ENCODE peak calls at places on chromosomes 2 and 18, in six cellular contexts. W, H, U, R, C and Q are unnamed samples.

GRCh38 chr2:223169830-223170605 is 118.0 kb downstream of the KCNE4 start:
- DNase-seq in R (no peak), H (peak; percentile 92), W (no peak), C (no peak), U (no peak), Q (no peak)

GRCh38 chr2:234278556-234279286 is 218.2 kb downstream of the ARL4C start:
- DNase-seq in C (no peak), R (no peak), W (no peak), H (peak; percentile 38), U (no peak), Q (no peak)

GRCh38 chr2:86023366-86023712 is 82.3 kb downstream of the POLR1A start:
- DNase-seq in U (no peak), R (no peak), H (no peak), C (no peak), W (no peak), Q (no peak)

GRCh38 chr18:41939326-41939725 is 15.7 kb upstream of the PIK3C3 start:
- DNase-seq in U (no peak), C (no peak), H (no peak), R (no peak), W (no peak), Q (no peak)

GRCh38 chr18:23204589-23205235 is 69.4 kb downstream of the CABLES1 start:
- DNase-seq in R (no peak), H (no peak), U (no peak), W (no peak), C (no peak), Q (no peak)

GRCh38 chr2:218219934-218220333 is 2.9 kb downstream of the ARPC2 start:
- DNase-seq in U (no peak), W (no peak), H (no peak), R (no peak), C (no peak), Q (no peak)

GRCh38 chr2:88451647-88452150 is 794 bp downstream of the FOXI3 start:
- DNase-seq in C (no peak), H (no peak), R (no peak), W (no peak), U (peak; percentile 75), Q (no peak)

GRCh38 chr18:10928971-10929373 is 220.4 kb downstream of the PIEZO2 start:
- DNase-seq in R (no peak), H (peak; percentile 91), U (no peak), C (no peak), W (no peak), Q (no peak)

GRCh38 chr18:79353238-79353637 is 42.5 kb upstream of the NFATC1 start:
- DNase-seq in R (no peak), H (no peak), C (no peak), U (no peak), W (no peak), Q (peak; percentile 45)

GRCh38 chr2:235514627-235515363 is 21.0 kb downstream of the AGAP1 start:
- DNase-seq in W (no peak), C (peak; percentile 22), H (no peak), R (no peak), U (no peak), Q (no peak)

GRCh38 chr2:170467568-170468422 is 247.3 kb upstream of the SP5 start:
- DNase-seq in H (no peak), R (no peak), W (no peak), C (no peak), U (no peak), Q (no peak)

GRCh38 chr2:40284797-40285196 is 167.1 kb downstream of the SLC8A1 start:
- DNase-seq in C (no peak), H (no peak), W (no peak), U (no peak), R (no peak), Q (no peak)

GRCh38 chr2:193584522-193584938 is 1389.8 kb upstream of the TMEFF2 start:
- DNase-seq in C (no peak), U (no peak), R (no peak), H (peak; percentile 51), W (no peak), Q (no peak)

GRCh38 chr2:238412067-238412767 is 14.5 kb upstream of the ASB1 start:
- DNase-seq in C (no peak), H (no peak), R (no peak), U (no peak), W (no peak), Q (no peak)

GRCh38 chr2:109159096-109159495 is 30.1 kb downstream of the SH3RF3 start:
- DNase-seq in U (no peak), R (no peak), W (no peak), H (no peak), C (no peak), Q (no peak)

GRCh38 chr2:97718051-97718882 is 4.9 kb downstream of the ZAP70 start:
- DNase-seq in C (no peak), W (no peak), H (peak; percentile 60), R (no peak), U (peak; percentile 77), Q (no peak)

GRCh38 chr2:46281939-46282338 is 15.3 kb upstream of the EPAS1 start:
- DNase-seq in H (no peak), W (no peak), R (no peak), C (no peak), U (no peak), Q (no peak)

GRCh38 chr2:136214284-136214683 is 96.3 kb upstream of the CXCR4 start:
- DNase-seq in R (no peak), U (no peak), H (peak; percentile 48), W (no peak), C (no peak), Q (no peak)

GRCh38 chr2:128710770-128711169 is 392.1 kb upstream of the HS6ST1 start:
- DNase-seq in R (peak; percentile 12), H (no peak), W (no peak), C (no peak), U (no peak), Q (no peak)

DNA sequence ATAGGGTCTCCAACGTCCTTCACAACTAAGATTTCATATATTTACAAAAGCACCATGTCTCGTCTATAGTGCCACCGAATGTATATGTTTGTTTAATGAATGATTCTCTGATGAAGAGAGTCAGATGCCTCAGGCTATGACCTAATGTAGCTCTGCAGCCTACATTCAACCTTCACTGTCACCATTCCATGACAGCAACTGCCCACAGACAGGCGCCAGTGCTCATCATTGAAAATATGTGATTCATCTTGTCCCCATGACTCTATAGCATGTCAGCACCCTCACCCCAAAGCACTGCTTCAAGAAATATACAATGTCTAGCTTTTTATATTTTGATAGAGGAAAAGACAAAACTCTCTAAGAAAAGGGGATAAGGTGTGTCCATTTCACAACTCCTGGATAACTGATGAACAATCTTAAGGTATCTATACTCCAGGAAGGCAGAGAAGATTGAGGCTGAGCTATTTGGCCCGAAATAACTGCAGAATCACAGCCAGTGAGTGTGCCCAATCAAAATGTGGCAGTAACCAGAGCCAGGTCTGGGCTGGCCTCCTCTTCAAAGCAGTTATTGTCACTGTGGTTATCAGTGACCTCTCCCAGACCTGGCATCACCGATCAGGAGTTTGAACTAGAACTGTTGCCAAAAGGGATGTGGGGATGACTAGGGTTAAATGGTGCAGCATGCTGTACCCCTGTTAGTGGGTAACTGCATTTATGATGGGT is 246.6 kb downstream of the SETBP1 start:
- DNase-seq in C (no peak), R (no peak), W (no peak), H (no peak), U (no peak), Q (no peak)
- TF ChIP-seq CTCF in C (no peak), R (no peak), W (no peak), H (no peak), U (no peak), Q (no peak)

GRCh38 chr2:214591359-214591758 is 180.5 kb downstream of the VWC2L start:
- DNase-seq in H (no peak), U (no peak), W (no peak), C (no peak), R (no peak), Q (no peak)
- TF ChIP-seq CTCF in H (no peak), U (no peak), W (no peak), C (peak; percentile 18), R (no peak), Q (no peak)

GRCh38 chr2:190180313-190181065 is 118.0 kb upstream of the MSTN start:
- DNase-seq in H (peak; percentile 87), U (peak; percentile 83), W (peak; percentile 68), C (peak; percentile 15), R (no peak), Q (peak; percentile 73)
- TF ChIP-seq CTCF in H (peak; percentile 68), U (peak; percentile 27), W (peak; percentile 50), C (peak; percentile 43), R (no peak), Q (peak; percentile 39)

GRCh38 chr2:74199275-74199701 is 873 bp downstream of the MTHFD2 start:
- DNase-seq in U (no peak), W (no peak), C (no peak), R (no peak), H (no peak), Q (peak; percentile 18)
- TF ChIP-seq CTCF in U (no peak), W (no peak), C (peak; percentile 46), R (no peak), H (no peak), Q (no peak)

GRCh38 chr2:36478999-36479398 is 119.0 kb downstream of the FEZ2 start:
- DNase-seq in C (no peak), U (no peak), W (no peak), R (no peak), H (no peak), Q (no peak)

GRCh38 chr2:36478332-36478738 is 119.6 kb downstream of the FEZ2 start:
- DNase-seq in H (no peak), W (no peak), C (peak; percentile 77), U (no peak), R (no peak), Q (no peak)

GRCh38 chr2:36476411-36476810 is 120.8 kb downstream of the CRIM1 start:
- DNase-seq in U (no peak), C (no peak), W (no peak), R (no peak), H (no peak), Q (no peak)

GRCh38 chr2:36477744-36478143 is 120.2 kb downstream of the FEZ2 start:
- DNase-seq in U (no peak), H (no peak), C (no peak), R (no peak), W (no peak), Q (no peak)

GRCh38 chr2:36477315-36477714 is 120.7 kb downstream of the FEZ2 start:
- DNase-seq in H (no peak), R (no peak), C (no peak), W (no peak), U (no peak), Q (no peak)
- TF ChIP-seq CTCF in H (no peak), R (no peak), C (no peak), W (no peak), U (no peak), Q (no peak)

GRCh38 chr2:140589273-140589672 is 1541.5 kb downstream of the LRP1B start:
- DNase-seq in C (no peak), U (no peak), W (no peak), H (no peak), R (no peak), Q (no peak)

GRCh38 chr2:140589696-140590095 is 1541.1 kb downstream of the LRP1B start:
- DNase-seq in H (no peak), R (no peak), U (no peak), C (no peak), W (no peak), Q (no peak)

GRCh38 chr2:140580799-140581198 is 1550.0 kb downstream of the LRP1B start:
- DNase-seq in W (no peak), R (no peak), C (no peak), H (no peak), U (no peak), Q (no peak)

GRCh38 chr2:140585016-140585415 is 1545.8 kb downstream of the LRP1B start:
- DNase-seq in C (no peak), U (no peak), H (no peak), W (no peak), R (no peak), Q (no peak)

GRCh38 chr2:140586379-140586778 is 1544.4 kb downstream of the LRP1B start:
- DNase-seq in H (peak; percentile 48), R (no peak), C (peak; percentile 27), U (no peak), W (no peak), Q (peak; percentile 25)
- TF ChIP-seq CTCF in H (peak; percentile 75), R (no peak), C (no peak), U (peak; percentile 33), W (peak; percentile 33), Q (peak; percentile 52)